ENCODE peak calls at places on chromosomes 6 and 20, in five cellular contexts. D is NCI-H2171; E is AG20443; P is NCI-H1436; A is activated naive CD8-positive, alpha-beta T cell treated with anti-CD3 and anti-CD28 coated beads, Interleukin-2, amount 50 U/mL, for 24 hours. N is an unnamed sample.

GRCh38 chr6:37381579-37381978 is 27.8 kb downstream of the RNF8 start:
- DNase-seq in D (peak), E (peak), P (peak), A (peak), N (peak)

GRCh38 chr6:53492860-53493634 is 51.9 kb downstream of the GCLC start:
- DNase-seq in D (peak), E (peak), P (peak), A (peak), N (peak)

GRCh38 chr20:3652217-3652616 is 11.0 kb downstream of the GFRA4 start:
- DNase-seq in D (no peak), E (no peak), P (no peak), A (no peak), N (no peak)

GRCh38 chr6:3165631-3166534 is 8.5 kb upstream of the TUBB2A start:
- DNase-seq in D (no peak), E (peak), P (no peak), A (no peak), N (no peak)

GRCh38 chr6:2891768-2892170 is 11.3 kb downstream of the SERPINB9 start:
- DNase-seq in D (peak), E (no peak), P (no peak), A (peak), N (no peak)

GRCh38 chr6:136962661-136963060 is 40.6 kb downstream of the SLC35D3 start:
- DNase-seq in D (peak), E (no peak), P (peak), A (no peak), N (peak)

GRCh38 chr6:159973951-159974350 is 5.1 kb downstream of the IGF2R start:
- DNase-seq in D (peak), E (peak), P (peak), A (no peak), N (no peak)

GRCh38 chr20:46308258-46309157 is at the start of gene CDH22:
- DNase-seq in D (peak), E (peak), P (peak), A (peak), N (peak)